ENCODE peak calls at places on chromosomes 1 and 21, in four cellular contexts. F, M, E and J are unnamed samples.

GRCh38 chr1:11804666-11805453 is 904 bp downstream of the MTHFR start:
- DNase-seq in F (no peak), M (no peak), E (peak; percentile 68), J (peak; percentile 80)

GRCh38 chr21:42737969-42738590 is 84.7 kb downstream of the PDE9A start:
- DNase-seq in F (peak; percentile 4), M (peak; percentile 73), E (peak; percentile 41), J (peak; percentile 68)

GRCh38 chr1:187038789-187039188 is 210.0 kb downstream of the PLA2G4A start:
- DNase-seq in F (no peak), M (no peak), E (no peak), J (no peak)

GRCh38 chr1:214933375-214933774 is 149.2 kb upstream of the KCNK2 start:
- DNase-seq in F (no peak), M (no peak), E (no peak), J (no peak)

GRCh38 chr1:86436041-86436440 is 12.1 kb downstream of the CLCA2 start:
- DNase-seq in F (no peak), M (no peak), E (no peak), J (no peak)

GRCh38 chr1:1068374-1069060 is 5.6 kb downstream of the RNF223 start:
- DNase-seq in F (peak; percentile 20), M (no peak), E (no peak), J (no peak)

GRCh38 chr1:92476071-92476607 is 10.6 kb downstream of the GFI1 start:
- DNase-seq in F (no peak), M (no peak), E (no peak), J (no peak)

GRCh38 chr21:33801424-33802405 is 113.9 kb downstream of the ATP5PO start:
- DNase-seq in F (peak; percentile 57), M (no peak), E (no peak), J (no peak)

GRCh38 chr1:160546942-160547341 is 23.9 kb upstream of the SLAMF6 start:
- DNase-seq in F (no peak), M (no peak), E (no peak), J (no peak)

GRCh38 chr1:56758135-56758534 is 61.1 kb downstream of the FYB2 start:
- DNase-seq in F (peak; percentile 61), M (peak; percentile 10), E (peak; percentile 19), J (peak; percentile 10)

GRCh38 chr1:184507604-184508289 is 120.9 kb downstream of the C1orf21 start:
- DNase-seq in F (peak; percentile 48), M (no peak), E (no peak), J (no peak)